ENCODE peak calls at places on chromosomes 7 and 10, in eight cellular contexts. I is CD8-positive, alpha-beta memory T cell; T is cardiac muscle cell; M is right cardiac atrium; N is neuronal stem cell; F is Panc1; A is SJSA1; E is PC-9. Q is an unnamed sample. For H3K9me3 and H3K27me3, the result is how much of the 10 kb centered on the place peaks cover.

GRCh38 chr7:21547511-21547910 is 4.7 kb downstream of the DNAH11 start:
- DNase-seq in N (no peak), T (no peak), E (no peak), F (no peak), I (no peak), M (no peak), A (no peak), Q (no peak)

GRCh38 chr10:88840104-88840503 is 11.5 kb downstream of the ANKRD22 start:
- DNase-seq in F (no peak), T (no peak), N (no peak), M (no peak), E (no peak), I (no peak), A (no peak), Q (no peak)

GRCh38 chr7:136086712-136087111 is 109.6 kb upstream of the MTPN start:
- DNase-seq in M (peak), I (peak), E (peak), A (peak), T (peak), F (peak), N (peak), Q (peak)

GRCh38 chr7:19110778-19111175 is 6.7 kb downstream of the TWIST1 start:
- DNase-seq in E (no peak), M (no peak), N (peak), F (no peak), T (no peak), A (no peak), I (no peak), Q (no peak)

GRCh38 chr10:126459878-126460481 is 71.7 kb upstream of the ADAM12 start:
- DNase-seq in M (no peak), E (peak), I (no peak), N (no peak), F (peak), T (no peak), A (peak), Q (no peak)

GRCh38 chr10:78575400-78575799 is 493.4 kb upstream of the ZMIZ1 start:
- DNase-seq in I (no peak), A (peak), F (no peak), N (no peak), E (no peak), M (no peak), T (no peak), Q (no peak)

GRCh38 chr7:29588900-29589696 is 25.5 kb downstream of the PRR15 start:
- DNase-seq in M (no peak), A (no peak), T (peak), F (peak), I (no peak), N (no peak), E (peak), Q (peak)

GRCh38 chr7:111357691-111358090 is 204.6 kb downstream of the IMMP2L start:
- DNase-seq in A (no peak), E (peak), F (no peak), M (no peak), T (no peak), N (no peak), I (no peak), Q (no peak)

GRCh38 chr7:74412061-74412460 is 41.6 kb upstream of the GTF2IRD1 start:
- DNase-seq in T (no peak), I (no peak), M (no peak), F (no peak), N (no peak), E (no peak), A (no peak), Q (no peak)

GRCh38 chr7:45104844-45105587 is 6.5 kb downstream of the TBRG4 start:
- DNase-seq in N (no peak), I (no peak), F (no peak), A (no peak), E (no peak), T (no peak), M (no peak), Q (no peak)

GRCh38 chr7:158093156-158093796 is 494.3 kb downstream of the PTPRN2 start:
- DNase-seq in E (no peak), M (no peak), I (no peak), T (no peak), N (no peak), F (no peak), A (peak), Q (peak)

GRCh38 chr7:158096582-158096981 is 491.0 kb downstream of the PTPRN2 start:
- DNase-seq in M (no peak), I (no peak), F (no peak), A (peak), N (no peak), E (no peak), T (no peak), Q (no peak)

GRCh38 chr7:158094046-158094445 is 493.6 kb downstream of the PTPRN2 start:
- DNase-seq in T (no peak), A (peak), N (no peak), F (no peak), M (no peak), E (no peak), I (no peak), Q (no peak)

GRCh38 chr7:158097106-158097505 is 490.5 kb downstream of the PTPRN2 start:
- DNase-seq in I (no peak), N (no peak), M (no peak), F (no peak), A (peak), T (no peak), E (no peak), Q (no peak)

GRCh38 chr7:158094671-158095256 is 492.9 kb downstream of the PTPRN2 start:
- DNase-seq in T (no peak), A (peak), E (no peak), N (no peak), M (no peak), I (no peak), F (no peak), Q (peak)
- H3K9me3 ChIP-seq in T (under half), A (under half), E (under half), N (under half), M (under half), I (under half), F (under half), Q (under half)

GRCh38 chr10:71213761-71214440 is 1.5 kb downstream of the UNC5B start:
- DNase-seq in M (no peak), T (peak), I (no peak), E (peak), N (no peak), A (no peak), F (no peak), Q (peak)
- H3K27me3 ChIP-seq in M (under half), T (under half), I (under half), E (under half), N (under half), A (half or more), F (under half), Q (under half)

GRCh38 chr10:72485701-72486100 is 131.0 kb upstream of the DNAJB12 start:
- DNase-seq in M (no peak), E (no peak), A (no peak), F (no peak), I (no peak), T (no peak), N (no peak), Q (no peak)
- H3K9me3 ChIP-seq in M (under half), E (under half), A (under half), F (under half), I (under half), T (under half), N (under half), Q (under half)

DNA sequence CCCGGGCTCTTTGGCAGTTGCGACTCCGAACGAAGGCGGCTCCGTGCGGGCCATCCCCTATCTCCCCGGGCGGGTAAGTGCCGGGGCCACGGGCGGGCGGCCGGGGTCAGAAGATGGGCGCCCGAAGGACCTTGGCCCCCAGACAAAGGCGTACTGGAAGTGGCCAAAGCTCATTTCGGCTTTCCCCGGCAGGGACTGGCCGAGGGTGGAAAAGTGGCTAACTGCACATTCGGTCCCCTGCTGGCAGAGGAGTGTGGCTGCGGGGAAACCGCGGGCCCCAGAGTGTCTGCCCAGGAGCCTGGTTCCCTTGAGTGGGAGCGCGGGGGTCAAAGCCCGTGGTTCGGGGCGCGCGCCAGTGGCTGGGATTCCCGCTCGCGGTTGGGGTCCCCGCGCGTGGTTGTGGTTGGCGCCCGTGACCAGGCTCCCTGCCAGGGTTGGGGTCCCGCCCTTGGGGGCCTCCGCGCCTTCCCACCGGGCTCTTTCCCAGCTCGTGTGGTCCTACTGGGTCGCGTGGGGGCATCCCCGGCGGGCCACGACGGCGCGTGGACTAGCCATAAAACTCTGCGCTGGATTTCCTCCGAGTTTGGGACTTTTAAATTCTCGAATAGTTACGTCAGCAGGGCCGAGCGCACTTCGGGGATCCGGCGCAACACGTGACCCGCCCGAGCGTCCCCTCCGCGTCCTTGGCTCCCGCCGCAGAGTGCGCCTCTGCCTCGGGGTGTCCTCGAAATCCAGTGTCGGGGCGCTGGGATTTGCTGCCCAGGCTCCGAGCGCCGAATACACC is 124.4 kb downstream of the TACC2 start:
- DNase-seq in E (peak), M (peak), F (no peak), I (no peak), N (peak), A (peak), T (peak), Q (peak)
- H3K27me3 ChIP-seq in E (under half), M (under half), F (under half), I (under half), N (under half), A (under half), T (under half), Q (under half)

GRCh38 chr7:56495165-56495564 is 378.9 kb upstream of the NUPR2 start:
- DNase-seq in F (no peak), N (no peak), M (no peak), T (no peak), A (no peak), E (no peak), I (no peak), Q (no peak)
- H3K9me3 ChIP-seq in F (under half), N (half or more), M (under half), T (under half), A (under half), E (under half), I (under half), Q (under half)

DNA sequence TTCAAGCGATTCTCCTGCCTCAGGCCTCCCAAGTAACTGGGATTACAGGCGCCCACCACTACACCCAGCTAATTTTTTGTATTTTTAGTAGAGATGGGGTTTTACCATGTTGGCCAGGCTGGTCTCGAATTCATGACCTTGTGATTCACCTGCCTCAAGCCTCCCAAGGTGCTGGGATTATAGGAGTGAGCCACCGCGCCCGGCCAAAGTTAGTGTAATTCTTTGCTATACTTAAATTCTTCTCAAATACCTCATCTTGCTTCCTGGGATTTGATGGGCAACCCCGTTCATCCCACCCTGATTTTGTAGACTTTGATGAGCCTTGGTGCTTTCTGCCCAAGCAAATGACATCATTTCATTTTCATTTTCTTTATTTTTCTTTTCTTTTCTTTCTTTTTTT is 54.5 kb downstream of the PAX2 start:
- DNase-seq in F (no peak), N (no peak), A (no peak), T (no peak), M (no peak), E (no peak), I (no peak), Q (no peak)
- H3K27me3 ChIP-seq in F (under half), N (under half), A (half or more), T (under half), M (under half), E (half or more), I (under half), Q (under half)

GRCh38 chr7:56474271-56474670 is 358.1 kb upstream of the NUPR2 start:
- DNase-seq in E (no peak), N (no peak), I (no peak), M (no peak), F (no peak), T (no peak), A (no peak), Q (no peak)

DNA sequence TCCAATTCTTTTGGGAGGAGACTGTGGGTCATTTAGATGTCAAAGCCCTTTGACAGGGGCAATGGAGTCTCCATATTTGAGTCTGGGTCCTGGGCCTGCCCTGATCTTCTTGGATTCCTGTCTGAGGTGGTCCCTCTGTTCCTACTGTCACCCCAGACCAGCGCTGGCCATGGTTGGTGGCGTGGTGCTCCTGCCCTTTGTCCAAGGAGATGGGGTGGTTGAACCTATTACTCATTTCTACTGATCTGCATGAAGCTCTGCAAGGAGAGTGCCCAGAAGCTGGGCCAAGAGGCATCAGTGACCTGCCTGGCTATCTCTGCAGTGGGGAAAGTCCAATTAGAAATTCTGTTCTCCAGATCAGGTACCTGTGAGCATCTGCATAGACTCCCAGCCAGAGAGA is 355.6 kb upstream of the NUPR2 start:
- DNase-seq in A (no peak), M (no peak), E (no peak), N (no peak), F (no peak), T (no peak), I (no peak), Q (no peak)
- H3K9me3 ChIP-seq in A (under half), M (under half), E (half or more), N (under half), F (under half), T (under half), I (under half), Q (under half)

GRCh38 chr10:35641430-35642015 is 573 bp downstream of the FZD8 start:
- DNase-seq in N (no peak), T (peak), E (no peak), I (no peak), F (no peak), M (peak), A (no peak), Q (no peak)
- H3K27me3 ChIP-seq in N (under half), T (under half), E (under half), I (under half), F (under half), M (under half), A (under half), Q (under half)